ENCODE peak calls at places on chromosomes 11 and 22, in four cellular contexts. C is OCI-LY7, L is SK-N-SH, F is ACHN. E is an unnamed sample.

GRCh38 chr11:128501576-128502549 is 85.5 kb downstream of the ETS1 start:
- DNase-seq in C (no peak), F (no peak), L (no peak), E (no peak)

GRCh38 chr11:45184640-45185039 is 38.2 kb downstream of the PRDM11 start:
- DNase-seq in C (no peak), F (no peak), L (no peak), E (no peak)

GRCh38 chr11:66420671-66421476 is at the start of gene NPAS4:
- DNase-seq in C (no peak), L (peak), F (no peak), E (no peak)

GRCh38 chr11:2451916-2452694 is 7.3 kb downstream of the KCNQ1 start:
- DNase-seq in L (peak), C (no peak), F (no peak), E (no peak)

GRCh38 chr11:10666556-10666955 is 27.0 kb downstream of the IRAG1 start:
- DNase-seq in C (no peak), L (no peak), F (no peak), E (no peak)

GRCh38 chr11:2794947-2795346 is 90.6 kb downstream of the CDKN1C start:
- DNase-seq in C (no peak), L (no peak), F (no peak), E (no peak)

GRCh38 chr22:29267858-29268510 is at the start of the genes EWSR1 and RHBDD3:
- DNase-seq in F (peak), L (peak), C (peak), E (peak)

GRCh38 chr11:115808351-115808940 is 304.2 kb upstream of the CADM1 start:
- DNase-seq in L (no peak), F (no peak), C (no peak), E (no peak)

GRCh38 chr11:85748455-85748891 is 62.5 kb downstream of the SYTL2 start:
- DNase-seq in L (no peak), F (no peak), C (no peak), E (no peak)

GRCh38 chr22:48639896-48640732 is 1187.6 kb downstream of the BRD1 start:
- DNase-seq in L (peak), F (no peak), C (no peak), E (no peak)

GRCh38 chr11:65625628-65626342 is 10.2 kb downstream of the PCNX3 start:
- DNase-seq in F (peak), L (peak), C (peak), E (no peak)

GRCh38 chr22:19823638-19824196 is 31.0 kb downstream of the GNB1L start:
- DNase-seq in C (no peak), L (no peak), F (no peak), E (no peak)